ENCODE peak calls at places on chromosomes 5 and 9, in four cellular contexts. B, G, P and N are unnamed samples.

GRCh38 chr5:18772475-18772874 is 1138.2 kb downstream of the TAF11L14 start:
- DNase-seq in B (no peak), G (no peak), P (no peak), N (no peak)

GRCh38 chr5:131496400-131496713 is 138.7 kb downstream of the RAPGEF6 start:
- DNase-seq in B (no peak), G (peak; percentile 42), P (no peak), N (no peak)

GRCh38 chr9:95292226-95292625 is 25.3 kb downstream of the FANCC start:
- DNase-seq in B (no peak), G (no peak), P (no peak), N (no peak)

GRCh38 chr5:9545959-9546851 is at the start of gene SEMA5A:
- DNase-seq in B (peak; percentile 86), G (no peak), P (peak; percentile 7), N (peak; percentile 13)

GRCh38 chr5:76709762-76710161 is 6.2 kb upstream of the F2R start:
- DNase-seq in B (peak; percentile 52), G (no peak), P (no peak), N (no peak)

GRCh38 chr5:173201636-173202265 is 33.3 kb downstream of the NKX2-5 start:
- DNase-seq in B (peak; percentile 96), G (no peak), P (no peak), N (no peak)

GRCh38 chr9:463455-464125 is 248.9 kb downstream of the DOCK8 start:
- DNase-seq in B (no peak), G (no peak), P (no peak), N (no peak)

GRCh38 chr5:138824924-138825863 is 49.9 kb downstream of the LRRTM2 start:
- DNase-seq in B (peak; percentile 65), G (peak; percentile 48), P (no peak), N (no peak)

GRCh38 chr9:130237071-130237470 is 28.5 kb upstream of the HMCN2 start:
- DNase-seq in B (no peak), G (no peak), P (no peak), N (no peak)

GRCh38 chr5:180396931-180397330 is 43.8 kb upstream of the GFPT2 start:
- DNase-seq in B (no peak), G (no peak), P (no peak), N (no peak)

GRCh38 chr9:2599896-2600295 is 21.7 kb upstream of the VLDLR start:
- DNase-seq in B (no peak), G (no peak), P (no peak), N (no peak)

GRCh38 chr5:17878541-17878940 is 244.3 kb downstream of the TAF11L14 start:
- DNase-seq in B (no peak), G (no peak), P (no peak), N (no peak)

GRCh38 chr5:131068893-131069643 is 96.0 kb downstream of the HINT1 start:
- DNase-seq in B (peak; percentile 3), G (peak; percentile 34), P (peak; percentile 49), N (peak; percentile 76)

GRCh38 chr5:52725781-52726180 is 61.9 kb upstream of the ITGA1 start:
- DNase-seq in B (no peak), G (no peak), P (no peak), N (no peak)

GRCh38 chr5:102823441-102823874 is 68.4 kb downstream of the PAM start:
- DNase-seq in B (peak; percentile 85), G (no peak), P (no peak), N (no peak)

GRCh38 chr5:83476470-83476817 is 4.9 kb downstream of the VCAN start:
- DNase-seq in B (no peak), G (no peak), P (no peak), N (no peak)
- H3K4me3 ChIP-seq in B (peak overlapping the region; percentile 90), G (no peak overlapping the region), P (no peak overlapping the region), N (no peak overlapping the region)

GRCh38 chr5:56279979-56280378 is 46.8 kb upstream of the ANKRD55 start:
- DNase-seq in B (peak; percentile 67), G (no peak), P (no peak), N (no peak)

GRCh38 chr5:56281489-56282163 is 48.5 kb upstream of the ANKRD55 start:
- DNase-seq in B (no peak), G (no peak), P (no peak), N (no peak)

GRCh38 chr5:56286015-56286992 is 53.2 kb upstream of the ANKRD55 start:
- DNase-seq in B (no peak), G (no peak), P (no peak), N (no peak)

GRCh38 chr5:56282241-56282640 is 49.1 kb upstream of the ANKRD55 start:
- DNase-seq in B (peak; percentile 47), G (no peak), P (no peak), N (no peak)

GRCh38 chr5:56282951-56283350 is 49.8 kb upstream of the ANKRD55 start:
- DNase-seq in B (no peak), G (no peak), P (no peak), N (no peak)
- H3K4me1 ChIP-seq in B (peaks cover 35% of the 10 kb centered on the region), G (no peaks in the 10 kb centered on the region), P (no peaks in the 10 kb centered on the region), N (no peaks in the 10 kb centered on the region)

DNA sequence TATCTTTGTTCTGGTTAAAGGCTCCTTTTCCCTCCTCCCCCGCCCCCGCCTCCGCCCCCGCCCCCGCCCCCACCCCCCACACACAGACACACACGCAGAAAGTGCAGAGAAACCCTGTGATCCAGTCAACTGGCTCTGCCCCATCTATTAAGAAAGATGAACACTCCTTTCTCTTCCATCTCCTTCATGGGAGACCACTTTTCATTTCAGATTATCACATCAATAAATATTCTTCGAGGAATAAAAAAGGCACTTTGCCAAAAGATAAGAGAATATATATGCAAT is 127.0 kb downstream of the TMEM161B start:
- DNase-seq in B (no peak), G (no peak), P (no peak), N (no peak)
- H3K4me3 ChIP-seq in B (peak overlapping the region; percentile 62), G (peak overlapping the region; percentile 21), P (peak overlapping the region; percentile 1), N (peak overlapping the region; percentile 31)

GRCh38 chr9:136304981-136305380 is 1.1 kb upstream of the CCDC187 start:
- DNase-seq in B (no peak), G (no peak), P (no peak), N (no peak)

GRCh38 chr9:136308262-136309053 is 4.6 kb upstream of the CCDC187 start:
- DNase-seq in B (no peak), G (no peak), P (no peak), N (no peak)

GRCh38 chr9:136307215-136307750 is 3.4 kb upstream of the CCDC187 start:
- DNase-seq in B (no peak), G (no peak), P (no peak), N (no peak)

GRCh38 chr9:136305822-136306690 is 2.2 kb upstream of the CCDC187 start:
- DNase-seq in B (no peak), G (no peak), P (no peak), N (no peak)

DNA sequence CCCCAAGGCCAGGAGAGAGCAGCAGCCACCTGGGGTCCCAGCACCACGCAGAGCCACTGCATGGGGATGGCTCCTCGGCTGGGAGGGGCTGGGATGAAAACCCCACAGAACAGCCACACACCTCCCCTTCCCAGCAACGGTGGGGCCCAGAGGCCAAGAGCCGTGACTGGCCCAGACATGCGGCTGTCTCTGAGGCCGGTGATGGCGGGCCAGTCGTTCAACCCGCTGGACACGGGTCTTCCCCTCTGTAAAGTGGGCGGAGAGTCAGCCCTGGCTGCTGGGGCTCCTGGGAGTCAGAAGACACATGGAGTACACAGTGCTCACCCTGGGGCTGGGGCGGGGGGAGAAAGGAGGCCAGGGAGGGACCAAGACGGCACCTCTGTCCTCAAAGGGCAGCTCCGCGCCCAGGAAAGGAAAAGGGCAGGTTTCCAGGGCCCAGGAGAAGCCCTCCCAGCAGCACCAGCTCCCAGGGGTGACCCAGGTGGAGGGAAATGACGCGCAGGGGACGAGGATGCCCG is 2.9 kb upstream of the CCDC187 start:
- DNase-seq in B (peak; percentile 29), G (no peak), P (no peak), N (no peak)
- H3K4me1 ChIP-seq in B (no peaks in the 10 kb centered on the region), G (no peaks in the 10 kb centered on the region), P (no peaks in the 10 kb centered on the region), N (no peaks in the 10 kb centered on the region)

GRCh38 chr9:126916909-126917308 is 2.3 kb downstream of the RALGPS1 start:
- DNase-seq in B (no peak), G (peak; percentile 30), P (no peak), N (no peak)

GRCh38 chr9:126915846-126916543 is 1.4 kb downstream of the RALGPS1 start:
- DNase-seq in B (no peak), G (no peak), P (no peak), N (no peak)

GRCh38 chr9:126919193-126919592 is 4.6 kb downstream of the RALGPS1 start:
- DNase-seq in B (no peak), G (no peak), P (no peak), N (no peak)

GRCh38 chr9:126914458-126915280 is at the start of gene RALGPS1:
- DNase-seq in B (peak; percentile 98), G (peak; percentile 95), P (peak; percentile 77), N (peak; percentile 84)

DNA sequence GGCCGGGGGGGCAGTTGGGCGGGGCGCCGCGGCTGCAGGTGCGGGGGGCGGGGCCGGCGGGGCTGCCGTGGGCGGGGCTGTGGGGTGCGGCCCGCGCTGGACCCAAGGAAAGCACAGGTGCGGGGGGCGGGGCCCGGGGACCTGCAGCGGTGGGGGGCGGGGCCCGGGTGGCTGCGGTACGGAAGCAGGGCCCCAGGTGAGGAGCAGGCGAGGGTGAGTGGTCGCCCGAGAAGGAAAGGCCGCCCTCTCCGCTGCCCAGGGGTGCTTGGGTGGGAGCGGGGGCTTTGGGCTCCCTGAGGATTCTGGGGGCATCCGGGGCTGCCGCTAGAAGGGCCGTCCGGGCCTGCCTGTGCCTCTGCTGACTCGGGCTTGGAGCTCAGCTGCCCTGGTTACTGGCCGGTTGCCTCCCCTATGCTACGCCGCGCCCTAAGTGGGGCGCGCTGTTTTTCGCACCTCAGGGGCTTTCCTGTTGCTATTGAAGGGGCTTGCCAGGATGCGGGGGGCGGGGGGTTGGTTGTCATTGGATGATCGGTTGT is 767 bp downstream of the RALGPS1 start:
- DNase-seq in B (peak; percentile 19), G (peak; percentile 61), P (peak; percentile 13), N (peak; percentile 23)
- H3K4me3 ChIP-seq in B (no peak overlapping the region), G (peak overlapping the region; percentile 69), P (peak overlapping the region; percentile 33), N (peak overlapping the region; percentile 41)

GRCh38 chr5:125004009-125004408 is 257.6 kb upstream of the ZNF608 start:
- DNase-seq in B (no peak), G (no peak), P (no peak), N (no peak)
- H3K4me1 ChIP-seq in B (no peaks in the 10 kb centered on the region), G (peaks cover 98% of the 10 kb centered on the region), P (no peaks in the 10 kb centered on the region), N (no peaks in the 10 kb centered on the region)

GRCh38 chr5:159866093-159866492 is 50.2 kb upstream of the ADRA1B start:
- DNase-seq in B (no peak), G (no peak), P (no peak), N (no peak)
- H3K4me3 ChIP-seq in B (no peak overlapping the region), G (no peak overlapping the region), P (no peak overlapping the region), N (no peak overlapping the region)

GRCh38 chr9:36142510-36143161 is 6.1 kb downstream of the GLIPR2 start:
- DNase-seq in B (peak; percentile 13), G (no peak), P (no peak), N (no peak)
- H3K4me1 ChIP-seq in B (no peaks in the 10 kb centered on the region), G (peaks cover 20% of the 10 kb centered on the region), P (peaks cover 94% of the 10 kb centered on the region), N (peaks cover 87% of the 10 kb centered on the region)